ENCODE peak calls at places on chromosomes 16 and 17, in six cellular contexts. H, L, X, K, F and W are unnamed samples.

GRCh38 chr17:44221072-44221861 is 1.8 kb upstream of the UBTF start:
- DNase-seq in H (peak; percentile 66), L (peak; percentile 94), X (peak; percentile 68), K (peak; percentile 93), F (peak; percentile 82), W (peak; percentile 90)

GRCh38 chr17:15409721-15410247 is 57.6 kb downstream of the CDRT4 start:
- DNase-seq in H (peak; percentile 95), L (no peak), X (no peak), K (peak; percentile 70), F (no peak), W (peak; percentile 65)

GRCh38 chr17:34366051-34366450 is 3.0 kb upstream of the CCL1 start:
- DNase-seq in H (no peak), L (no peak), X (peak; percentile 28), K (no peak), F (no peak), W (no peak)

GRCh38 chr17:10683853-10684252 is 13.5 kb downstream of the SCO1 start:
- DNase-seq in H (peak; percentile 11), L (peak; percentile 47), X (no peak), K (no peak), F (peak; percentile 21), W (peak; percentile 47)

GRCh38 chr17:68482576-68483001 is 25.3 kb upstream of the WIPI1 start:
- DNase-seq in H (no peak), L (no peak), X (no peak), K (no peak), F (no peak), W (no peak)

GRCh38 chr17:7782237-7782636 is 51.8 kb upstream of the KDM6B start:
- DNase-seq in H (peak; percentile 32), L (no peak), X (no peak), K (no peak), F (no peak), W (no peak)

GRCh38 chr17:75059369-75060345 is 12.6 kb downstream of the KCTD2 start:
- DNase-seq in H (no peak), L (peak; percentile 55), X (no peak), K (no peak), F (no peak), W (peak; percentile 94)

GRCh38 chr16:57383276-57384247 is 11.3 kb downstream of the CX3CL1 start:
- DNase-seq in H (no peak), L (peak; percentile 52), X (no peak), K (no peak), F (no peak), W (no peak)

GRCh38 chr17:28570716-28571254 is 539 bp downstream of the PIGS start:
- DNase-seq in H (no peak), L (peak; percentile 75), X (no peak), K (peak; percentile 59), F (peak; percentile 64), W (peak; percentile 57)

GRCh38 chr17:48127371-48128051 is 19.9 kb downstream of the SNX11 start:
- DNase-seq in H (peak; percentile 81), L (peak; percentile 34), X (no peak), K (no peak), F (peak; percentile 81), W (peak; percentile 36)

GRCh38 chr16:87366288-87366687 is 17.3 kb downstream of the FBXO31 start:
- DNase-seq in H (no peak), L (no peak), X (no peak), K (no peak), F (no peak), W (no peak)

GRCh38 chr17:7235693-7236665 is 1.7 kb upstream of the DVL2 start:
- DNase-seq in H (peak; percentile 56), L (no peak), X (no peak), K (no peak), F (no peak), W (no peak)

GRCh38 chr16:85943702-85944101 is 44.7 kb downstream of the IRF8 start:
- DNase-seq in H (no peak), L (no peak), X (no peak), K (no peak), F (no peak), W (no peak)
- H3K4me1 ChIP-seq in H (no peaks in the 10 kb centered on the region), L (no peaks in the 10 kb centered on the region), X (no peaks in the 10 kb centered on the region), K (no peaks in the 10 kb centered on the region), F (peaks cover 10% of the 10 kb centered on the region), W (no peaks in the 10 kb centered on the region)

DNA sequence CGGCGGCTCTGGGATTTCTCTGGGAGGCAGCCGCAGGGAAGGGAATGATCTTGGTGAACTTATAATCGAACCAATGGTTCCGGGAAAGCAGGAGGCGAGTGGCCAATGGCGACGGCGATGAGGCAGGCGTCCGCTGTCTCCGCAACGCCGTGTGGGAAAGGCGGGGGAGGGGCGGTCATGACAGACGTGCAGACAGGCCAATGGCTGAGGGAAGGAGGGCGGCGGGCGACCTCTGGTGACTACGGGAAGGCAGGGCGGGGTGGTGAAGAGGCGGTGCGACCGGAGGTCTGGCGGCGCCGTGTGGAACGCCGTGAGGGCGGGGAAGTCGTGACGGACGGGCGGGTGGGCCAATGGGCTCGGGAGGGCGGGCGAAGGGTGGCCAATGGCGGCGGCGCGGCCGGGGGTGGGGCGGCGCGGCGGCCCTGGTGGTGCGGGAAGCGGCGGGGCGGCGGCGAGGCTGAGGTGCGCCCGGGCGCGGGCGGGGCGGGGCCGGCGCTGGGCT is at the start of gene RAB40C:
- DNase-seq in H (peak; percentile 95), L (peak; percentile 98), X (peak; percentile 99), K (peak; percentile 100), F (peak; percentile 93), W (peak; percentile 98)
- H3K4me1 ChIP-seq in H (peaks cover 56% of the 10 kb centered on the region), L (peaks cover 3% of the 10 kb centered on the region), X (peaks cover 33% of the 10 kb centered on the region), K (no peaks in the 10 kb centered on the region), F (peaks cover 41% of the 10 kb centered on the region), W (no peaks in the 10 kb centered on the region)

GRCh38 chr17:17831208-17832039 is 5.4 kb downstream of the SREBF1 start:
- DNase-seq in H (no peak), L (no peak), X (no peak), K (peak; percentile 81), F (no peak), W (no peak)
- H3K4me1 ChIP-seq in H (peaks cover 27% of the 10 kb centered on the region), L (peaks cover 10% of the 10 kb centered on the region), X (peaks cover 33% of the 10 kb centered on the region), K (peaks cover 10% of the 10 kb centered on the region), F (peaks cover 90% of the 10 kb centered on the region), W (peaks cover 10% of the 10 kb centered on the region)

GRCh38 chr17:78129385-78130079 is 977 bp upstream of the TMC6 start:
- DNase-seq in H (no peak), L (no peak), X (no peak), K (peak; percentile 65), F (no peak), W (no peak)
- H3K4me1 ChIP-seq in H (peaks cover 19% of the 10 kb centered on the region), L (peaks cover 11% of the 10 kb centered on the region), X (peaks cover 42% of the 10 kb centered on the region), K (peaks cover 4% of the 10 kb centered on the region), F (peaks cover 14% of the 10 kb centered on the region), W (peaks cover 27% of the 10 kb centered on the region)

GRCh38 chr17:2233441-2233947 is 70.1 kb downstream of the SMG6 start:
- DNase-seq in H (no peak), L (no peak), X (no peak), K (peak; percentile 67), F (no peak), W (no peak)
- H3K4me1 ChIP-seq in H (peaks cover 16% of the 10 kb centered on the region), L (no peaks in the 10 kb centered on the region), X (peaks cover 5% of the 10 kb centered on the region), K (peaks cover 12% of the 10 kb centered on the region), F (no peaks in the 10 kb centered on the region), W (no peaks in the 10 kb centered on the region)

DNA sequence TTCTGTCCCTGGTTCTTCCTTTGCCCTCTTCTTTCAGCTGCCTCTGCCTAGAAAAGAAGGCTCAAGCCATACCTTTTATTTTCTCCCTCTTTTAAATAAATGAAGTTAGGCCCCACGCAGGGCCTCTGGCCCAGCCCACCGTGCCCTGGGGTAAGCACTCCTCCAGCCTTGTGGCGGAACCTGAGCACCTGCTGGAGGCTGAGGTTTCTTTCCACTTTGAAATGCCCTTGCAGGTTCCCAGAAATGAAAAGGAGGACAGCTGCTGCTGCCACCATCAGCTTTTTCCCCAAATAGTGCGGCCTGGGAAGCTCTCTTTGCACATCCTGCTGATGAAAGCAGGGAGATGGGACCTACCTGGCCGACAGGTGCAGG is 139.4 kb downstream of the CCDC182 start:
- DNase-seq in H (no peak), L (no peak), X (no peak), K (no peak), F (no peak), W (no peak)
- H3K4me1 ChIP-seq in H (peaks cover 4% of the 10 kb centered on the region), L (no peaks in the 10 kb centered on the region), X (peaks cover 19% of the 10 kb centered on the region), K (peaks cover 11% of the 10 kb centered on the region), F (peaks cover 20% of the 10 kb centered on the region), W (peaks cover 22% of the 10 kb centered on the region)

GRCh38 chr16:48047273-48047672 is 108.5 kb downstream of the ABCC12 start:
- DNase-seq in H (no peak), L (no peak), X (no peak), K (no peak), F (no peak), W (no peak)

GRCh38 chr16:48041861-48042435 is 113.8 kb downstream of the ABCC12 start:
- DNase-seq in H (peak; percentile 11), L (peak; percentile 78), X (no peak), K (no peak), F (no peak), W (peak; percentile 57)

GRCh38 chr16:48049832-48050231 is 106.0 kb downstream of the ABCC12 start:
- DNase-seq in H (no peak), L (peak; percentile 42), X (no peak), K (no peak), F (no peak), W (no peak)

GRCh38 chr16:48047755-48048154 is 108.0 kb downstream of the ABCC12 start:
- DNase-seq in H (no peak), L (no peak), X (no peak), K (no peak), F (no peak), W (no peak)

GRCh38 chr16:48044117-48044516 is 111.7 kb downstream of the ABCC12 start:
- DNase-seq in H (no peak), L (no peak), X (no peak), K (no peak), F (no peak), W (no peak)
- H3K4me1 ChIP-seq in H (no peaks in the 10 kb centered on the region), L (no peaks in the 10 kb centered on the region), X (peaks cover 5% of the 10 kb centered on the region), K (no peaks in the 10 kb centered on the region), F (no peaks in the 10 kb centered on the region), W (no peaks in the 10 kb centered on the region)

GRCh38 chr17:77402159-77402731 is 261.5 kb downstream of the SEC14L1 start:
- DNase-seq in H (no peak), L (no peak), X (no peak), K (peak; percentile 58), F (no peak), W (no peak)
- H3K4me1 ChIP-seq in H (peaks cover 33% of the 10 kb centered on the region), L (no peaks in the 10 kb centered on the region), X (peaks cover 36% of the 10 kb centered on the region), K (peaks cover 8% of the 10 kb centered on the region), F (peaks cover 26% of the 10 kb centered on the region), W (peaks cover 15% of the 10 kb centered on the region)